ENCODE peak calls at places on chromosomes 3 and 15, in seven cellular contexts. V is cardiac fibroblast, I is HFF-Myc, L is AG04449, C is uterus, J is dorsolateral prefrontal cortex, D is A673. M is an unnamed sample.

GRCh38 chr3:149233323-149233722 is 11.7 kb upstream of the CP start:
- DNase-seq in V (no peak), I (no peak), L (no peak), C (no peak), J (no peak), D (no peak), M (no peak)

GRCh38 chr15:60605879-60606304 is 127.0 kb upstream of the ICE2 start:
- DNase-seq in V (peak), I (peak), L (peak), C (no peak), J (no peak), D (no peak), M (peak)

GRCh38 chr3:179717219-179717618 is 64.4 kb downstream of the USP13 start:
- DNase-seq in V (no peak), I (no peak), L (no peak), C (no peak), J (no peak), D (no peak), M (no peak)

GRCh38 chr3:99638244-99638948 is at the start of gene COL8A1:
- DNase-seq in V (peak), I (no peak), L (no peak), C (peak), J (no peak), D (peak), M (peak)

GRCh38 chr3:37032961-37033360 is 39.6 kb downstream of the MLH1 start:
- DNase-seq in V (peak), I (no peak), L (no peak), C (peak), J (no peak), D (peak), M (no peak)

GRCh38 chr15:25346371-25346770 is 92.5 kb downstream of the UBE3A start:
- DNase-seq in V (no peak), I (no peak), L (no peak), C (no peak), J (no peak), D (no peak), M (no peak)

GRCh38 chr3:122973893-122974615 is 53.5 kb downstream of the SEMA5B start:
- DNase-seq in V (no peak), I (no peak), L (no peak), C (no peak), J (no peak), D (no peak), M (no peak)

GRCh38 chr3:176926034-176926433 is 271.2 kb downstream of the TBL1XR1 start:
- DNase-seq in V (no peak), I (no peak), L (no peak), C (no peak), J (no peak), D (no peak), M (no peak)

GRCh38 chr3:94246136-94246535 is 183.3 kb downstream of the NSUN3 start:
- DNase-seq in V (peak), I (no peak), L (no peak), C (no peak), J (no peak), D (peak), M (no peak)

GRCh38 chr3:112958749-112959560 is 15.9 kb downstream of the CD200R1 start:
- DNase-seq in V (no peak), I (no peak), L (no peak), C (no peak), J (no peak), D (no peak), M (no peak)
- H3K4me3 ChIP-seq in V (no peak), I (no peak), L (no peak), C (no peak), J (no peak), D (no peak), M (no peak)

GRCh38 chr15:74295800-74296199 is 59.7 kb downstream of the CCDC33 start:
- DNase-seq in V (no peak), I (no peak), L (no peak), C (no peak), J (no peak), D (no peak), M (no peak)
- TF ChIP-seq CTCF in V (no peak), I (no peak), L (no peak), C (no peak), J (no peak), D (no peak), M (no peak)

GRCh38 chr15:99502661-99503060 is 63.1 kb upstream of the MEF2A start:
- DNase-seq in V (no peak), I (no peak), L (no peak), C (no peak), J (no peak), D (no peak), M (no peak)
- H3K4me3 ChIP-seq in V (no peak), I (no peak), L (no peak), C (no peak), J (no peak), D (no peak), M (no peak)

DNA sequence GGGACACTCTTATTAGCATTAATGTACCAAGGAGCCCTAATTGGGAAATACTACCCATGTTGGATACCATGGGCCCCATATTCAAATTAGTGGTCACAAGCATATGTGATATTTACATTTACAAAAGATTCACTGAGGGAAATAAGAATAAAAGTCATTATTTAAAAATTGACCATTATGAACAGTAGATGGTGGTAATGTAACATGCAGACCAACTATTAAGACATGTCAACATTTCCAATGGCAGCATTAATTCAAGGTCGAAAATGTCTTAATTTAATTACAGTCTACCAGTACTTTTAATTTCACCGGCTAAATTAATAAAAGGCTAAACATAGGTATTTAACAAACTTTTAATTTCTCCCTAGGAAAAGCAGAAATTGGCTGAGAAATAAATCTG is 26.3 kb downstream of the NEK11 start:
- DNase-seq in V (peak), I (no peak), L (no peak), C (no peak), J (no peak), D (peak), M (peak)
- TF ChIP-seq CTCF in V (peak), I (no peak), L (no peak), C (no peak), J (peak), D (peak), M (peak)

DNA sequence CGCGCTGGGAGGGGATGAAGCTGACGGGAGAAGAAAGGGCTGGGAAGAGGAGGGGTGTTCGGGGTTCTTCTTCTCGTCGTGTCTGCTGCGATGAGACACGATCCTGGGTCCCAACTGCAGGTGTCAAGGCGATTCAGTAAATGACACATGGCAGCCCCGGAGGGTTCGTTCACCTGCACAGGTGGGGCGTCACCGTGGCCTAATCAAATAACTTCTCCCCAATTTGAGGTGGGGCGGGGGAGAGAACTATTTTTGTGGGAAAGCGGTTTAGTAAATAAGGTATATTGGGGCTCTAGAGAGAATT is 561 bp upstream of the FAM81A start:
- DNase-seq in V (no peak), I (no peak), L (no peak), C (no peak), J (no peak), D (no peak), M (no peak)
- H3K4me3 ChIP-seq in V (peak), I (peak), L (peak), C (peak), J (peak), D (peak), M (peak)

GRCh38 chr3:121152573-121152972 is 244.6 kb downstream of the STXBP5L start:
- DNase-seq in V (peak), I (no peak), L (no peak), C (no peak), J (no peak), D (peak), M (no peak)

GRCh38 chr3:121155023-121155422 is 247.0 kb downstream of the STXBP5L start:
- DNase-seq in V (no peak), I (no peak), L (no peak), C (no peak), J (no peak), D (peak), M (no peak)

DNA sequence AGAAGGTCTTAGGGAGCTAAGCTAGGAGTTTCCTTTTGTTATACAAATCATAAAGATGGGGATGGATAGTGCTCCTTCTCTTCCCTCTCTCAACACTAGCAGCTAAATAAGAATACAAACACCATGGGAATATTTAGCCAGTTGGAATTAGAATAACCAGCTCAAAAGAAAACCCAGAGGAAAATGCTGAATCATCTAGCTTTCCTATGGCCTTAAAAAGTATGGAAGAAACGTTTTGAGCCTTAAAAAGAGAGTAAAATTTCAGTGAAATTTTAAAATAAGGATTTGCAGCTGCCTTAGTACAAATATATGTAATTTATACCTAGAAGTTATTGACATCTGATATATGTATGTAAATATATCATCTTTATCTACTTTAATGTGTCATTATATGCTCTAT is 245.8 kb downstream of the STXBP5L start:
- DNase-seq in V (no peak), I (no peak), L (no peak), C (no peak), J (no peak), D (no peak), M (no peak)
- TF ChIP-seq CTCF in V (no peak), I (no peak), L (no peak), C (no peak), J (no peak), D (no peak), M (no peak)

DNA sequence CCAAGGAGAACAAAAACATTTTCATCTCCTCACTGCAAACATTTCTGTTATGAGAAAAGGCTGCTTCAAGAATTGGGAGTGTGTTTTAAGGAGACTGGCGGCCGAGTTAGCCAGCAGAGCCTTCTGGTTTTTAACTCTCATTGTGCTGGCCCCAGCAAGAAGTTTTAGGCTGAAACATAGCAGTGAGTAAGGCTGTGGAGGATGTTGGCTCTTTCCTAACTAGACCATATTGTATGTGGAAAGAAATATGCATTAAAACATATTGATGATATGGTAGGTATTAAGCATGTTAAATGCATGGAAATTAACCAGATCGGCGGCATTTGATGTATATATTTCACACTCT is 90.7 kb downstream of the TIGIT start:
- DNase-seq in V (no peak), I (no peak), L (no peak), C (no peak), J (no peak), D (no peak), M (no peak)
- H3K4me3 ChIP-seq in V (peak), I (no peak), L (peak), C (peak), J (peak), D (peak), M (peak)

GRCh38 chr15:78739996-78740903 is 71.0 kb downstream of the ADAMTS7 start:
- DNase-seq in V (peak), I (no peak), L (no peak), C (no peak), J (no peak), D (peak), M (no peak)
- TF ChIP-seq CTCF in V (peak), I (peak), L (peak), C (no peak), J (no peak), D (peak), M (peak)

M was measured in astrocyte of the cerebellum.